ENCODE peak calls at places on chromosomes 11 and 22, in nine cellular contexts. B is NCI-H1436, Y is HS-27A, Q is MV-4-11, M is HuH-7, L is psoas muscle, V is Kasumi-1, F is dorsolateral prefrontal cortex, U is H54. O is an unnamed sample.
A peak's percentile ranks its signal among the peaks of the same experiment; 100 is the strongest.

GRCh38 chr11:69215784-69216415 is 60.2 kb downstream of the SMIM38 start:
- DNase-seq in Y (no peak), F (no peak), M (no peak), V (no peak), L (no peak), B (no peak), U (peak; percentile 72), Q (no peak), O (no peak)

GRCh38 chr11:116148645-116149044 is 624.1 kb downstream of the BUD13 start:
- DNase-seq in Q (no peak), L (no peak), M (no peak), B (no peak), U (no peak), Y (no peak), F (no peak), V (no peak), O (no peak)

GRCh38 chr22:45534339-45535192 is 31.9 kb downstream of the FBLN1 start:
- DNase-seq in V (no peak), Y (no peak), M (no peak), Q (no peak), L (no peak), U (no peak), F (no peak), B (no peak), O (no peak)

GRCh38 chr11:43289368-43289767 is 22.4 kb upstream of the API5 start:
- DNase-seq in Y (no peak), L (no peak), M (no peak), B (no peak), Q (no peak), F (no peak), V (no peak), U (no peak), O (no peak)

GRCh38 chr11:107050126-107050525 is 31.9 kb upstream of the GUCY1A2 start:
- DNase-seq in U (no peak), F (no peak), L (no peak), Y (no peak), M (no peak), Q (no peak), V (no peak), B (no peak), O (no peak)

GRCh38 chr11:106761745-106762144 is 256.5 kb downstream of the GUCY1A2 start:
- DNase-seq in Q (no peak), B (no peak), L (no peak), F (no peak), Y (no peak), V (no peak), M (no peak), U (no peak), O (no peak)

GRCh38 chr11:12182650-12183511 is 72.5 kb downstream of the MICAL2 start:
- DNase-seq in Q (peak; percentile 63), V (no peak), U (peak; percentile 62), Y (peak; percentile 98), F (no peak), M (peak; percentile 47), L (peak; percentile 40), B (no peak), O (peak; percentile 91)

GRCh38 chr22:20810645-20811044 is 36.7 kb downstream of the SERPIND1 start:
- DNase-seq in V (no peak), Q (no peak), M (no peak), L (no peak), B (no peak), F (no peak), U (no peak), Y (no peak), O (no peak)

GRCh38 chr11:65493367-65494176 is 5.3 kb upstream of the MALAT1 start:
- DNase-seq in Q (no peak), Y (peak; percentile 98), F (no peak), V (no peak), B (no peak), M (no peak), U (no peak), L (peak; percentile 84), O (no peak)

GRCh38 chr22:49119551-49119952 is 708.1 kb downstream of the BRD1 start:
- DNase-seq in Q (no peak), V (no peak), M (no peak), F (no peak), B (no peak), U (no peak), L (peak; percentile 51), Y (no peak), O (no peak)

GRCh38 chr11:112016765-112017356 is 8.3 kb upstream of the DLAT start:
- DNase-seq in Q (peak; percentile 72), Y (no peak), L (no peak), M (no peak), B (no peak), V (no peak), U (no peak), F (no peak), O (no peak)

GRCh38 chr11:117866526-117866925 is 9.9 kb downstream of the FXYD6 start:
- DNase-seq in Y (no peak), L (no peak), B (no peak), M (no peak), Q (no peak), V (no peak), U (no peak), F (peak; percentile 41), O (no peak)

GRCh38 chr11:79082280-79082679 is 358.6 kb downstream of the TENM4 start:
- DNase-seq in Q (no peak), B (no peak), Y (no peak), F (no peak), V (no peak), M (no peak), U (no peak), L (no peak), O (no peak)

GRCh38 chr22:38959574-38959973 is 2.2 kb downstream of the APOBEC3A start:
- DNase-seq in B (no peak), V (no peak), Q (no peak), U (no peak), F (no peak), L (no peak), M (no peak), Y (no peak), O (no peak)

GRCh38 chr22:40452730-40453487 is 82.5 kb downstream of the SGSM3 start:
- DNase-seq in Q (no peak), M (no peak), B (no peak), L (no peak), U (no peak), F (no peak), Y (no peak), V (no peak), O (no peak)

GRCh38 chr22:32686354-32686753 is 115.2 kb upstream of the TIMP3 start:
- DNase-seq in V (no peak), U (no peak), Q (no peak), Y (no peak), B (no peak), M (no peak), L (no peak), F (no peak), O (no peak)

GRCh38 chr22:36387914-36388864 is at the start of gene MYH9:
- DNase-seq in Y (peak; percentile 98), V (peak; percentile 98), Q (peak; percentile 99), L (peak; percentile 100), U (peak; percentile 76), B (peak; percentile 99), F (peak; percentile 96), M (peak; percentile 99), O (peak; percentile 98)

GRCh38 chr22:33848251-33848650 is 72.0 kb downstream of the LARGE1 start:
- DNase-seq in L (no peak), M (no peak), U (peak; percentile 44), V (no peak), B (no peak), F (no peak), Q (no peak), Y (no peak), O (no peak)

GRCh38 chr11:94664336-94664735 is 97.2 kb downstream of the PIWIL4 start:
- DNase-seq in M (no peak), L (no peak), Q (no peak), U (peak; percentile 10), Y (no peak), V (no peak), F (no peak), B (no peak), O (no peak)

GRCh38 chr11:111066861-111067260 is 178.7 kb upstream of the POU2AF2 start:
- DNase-seq in M (no peak), U (no peak), Y (no peak), F (no peak), V (no peak), Q (peak; percentile 12), L (no peak), B (no peak), O (no peak)